ENCODE peak calls at places on chromosomes 4 and X, in eight cellular contexts. Q, L, U, J, F, H, O and C are unnamed samples.

GRCh38 chrX:151985955-151986354 is 11.5 kb upstream of the GABRE start:
- DNase-seq in F (no peak), J (peak), U (no peak), H (peak), Q (no peak), O (no peak), L (peak), C (no peak)

GRCh38 chrX:70508296-70508911 is 63.8 kb downstream of the DLG3 start:
- DNase-seq in H (peak), L (no peak), U (no peak), F (no peak), J (peak), Q (peak), O (no peak), C (no peak)

GRCh38 chr4:20764353-20764752 is 64.1 kb downstream of the PACRGL start:
- DNase-seq in Q (no peak), F (no peak), H (peak), L (no peak), U (no peak), O (no peak), J (peak), C (no peak)

GRCh38 chr4:31647776-31648175 is 927.6 kb downstream of the PCDH7 start:
- DNase-seq in J (no peak), H (no peak), U (no peak), F (no peak), L (no peak), Q (no peak), O (no peak), C (no peak)

GRCh38 chr4:153245775-153246174 is 41.5 kb downstream of the TRIM2 start:
- DNase-seq in H (no peak), L (peak), J (no peak), U (no peak), F (no peak), Q (no peak), O (no peak), C (no peak)

GRCh38 chr4:88535090-88535755 is 11.6 kb upstream of the PYURF start:
- DNase-seq in L (no peak), O (no peak), H (no peak), Q (no peak), U (no peak), F (no peak), J (no peak), C (no peak)

GRCh38 chr4:111697176-111697962 is 447.9 kb upstream of the FAM241A start:
- DNase-seq in F (no peak), L (no peak), U (no peak), O (no peak), H (no peak), J (no peak), Q (no peak), C (no peak)

GRCh38 chr4:92066485-92066884 is 237.3 kb upstream of the GRID2 start:
- DNase-seq in O (no peak), L (no peak), Q (no peak), U (no peak), H (no peak), F (no peak), J (no peak), C (no peak)

GRCh38 chr4:38889143-38889542 is 21.5 kb downstream of the FAM114A1 start:
- DNase-seq in H (peak), U (no peak), Q (no peak), L (no peak), O (no peak), F (no peak), J (peak), C (no peak)

GRCh38 chrX:154135458-154136229 is 8.4 kb upstream of the OPN1LW start:
- DNase-seq in J (no peak), O (peak), L (no peak), F (no peak), Q (no peak), U (no peak), H (no peak), C (no peak)

GRCh38 chrX:28542791-28543190 is 44.5 kb upstream of the IL1RAPL1 start:
- DNase-seq in Q (no peak), F (no peak), O (no peak), U (no peak), L (no peak), H (no peak), J (no peak), C (no peak)

GRCh38 chr4:71186566-71187398 is 152.0 kb upstream of the SLC4A4 start:
- DNase-seq in H (peak), U (peak), L (peak), Q (peak), F (peak), O (no peak), J (peak), C (peak)

GRCh38 chrX:69556094-69557011 is 52.2 kb downstream of the NALF2 start:
- DNase-seq in F (no peak), H (no peak), L (no peak), Q (peak), J (no peak), O (no peak), U (no peak), C (no peak)

GRCh38 chr4:77184018-77184417 is 27.0 kb downstream of the CCNG2 start:
- DNase-seq in Q (no peak), O (no peak), L (no peak), F (no peak), U (no peak), H (no peak), J (no peak), C (no peak)

GRCh38 chr4:139556735-139557505 is 901 bp upstream of the SETD7 start:
- DNase-seq in L (peak), F (peak), Q (peak), O (peak), H (no peak), U (peak), J (peak), C (peak)

GRCh38 chrX:19799319-19800182 is 87.8 kb downstream of the SH3KBP1 start:
- DNase-seq in L (no peak), U (no peak), O (peak), J (peak), Q (no peak), H (peak), F (no peak), C (no peak)

GRCh38 chrX:107659768-107660167 is 31.5 kb downstream of the PRPS1 start:
- DNase-seq in Q (no peak), H (peak), L (no peak), F (no peak), O (peak), J (peak), U (no peak), C (no peak)

GRCh38 chrX:1400731-1401471 is 9.0 kb upstream of the SLC25A6 start:
- DNase-seq in H (no peak), J (no peak), O (no peak), Q (peak), L (no peak), F (peak), U (peak), C (peak)

GRCh38 chrX:131288738-131289511 is at the start of gene IGSF1:
- DNase-seq in J (peak), Q (peak), H (no peak), U (peak), L (no peak), F (peak), O (no peak), C (no peak)

DNA sequence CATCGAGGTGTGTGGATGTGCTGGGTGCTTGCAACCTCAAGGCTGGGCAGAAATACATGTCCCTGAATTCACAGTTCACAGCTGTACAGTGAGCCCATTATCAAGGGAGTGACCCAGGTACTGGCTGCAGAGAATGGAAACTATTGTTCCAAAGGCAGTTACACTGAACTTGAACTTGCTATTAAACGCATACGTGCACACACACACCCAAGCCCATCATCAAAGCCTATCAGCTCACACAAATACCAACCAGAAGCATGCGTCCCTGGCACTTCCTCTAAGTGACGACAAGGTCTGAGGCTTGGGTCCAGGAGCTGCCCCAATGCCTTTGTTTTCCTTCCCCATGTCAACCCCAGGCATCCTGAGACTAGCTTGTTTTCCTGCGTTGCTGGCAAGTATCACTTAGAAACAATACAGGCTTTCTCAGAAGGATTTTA is 88.6 kb downstream of the IRF2 start:
- DNase-seq in H (no peak), J (no peak), O (no peak), F (peak), U (no peak), Q (peak), L (peak), C (no peak)
- TF ChIP-seq CTCF in H (no peak), J (no peak), O (no peak), F (no peak), U (no peak), Q (no peak), L (no peak), C (no peak)

GRCh38 chr4:113248320-113248719 is 198.9 kb downstream of the ANK2 start:
- DNase-seq in J (no peak), F (no peak), H (no peak), Q (peak), L (no peak), U (no peak), O (no peak), C (no peak)

GRCh38 chr4:113243312-113243711 is 193.9 kb downstream of the ANK2 start:
- DNase-seq in U (no peak), Q (no peak), F (no peak), H (no peak), J (no peak), L (no peak), O (no peak), C (no peak)
- H3K27ac ChIP-seq in U (no peak), Q (no peak), F (no peak), H (no peak), J (no peak), L (no peak), O (no peak), C (no peak)

GRCh38 chrX:10401239-10401638 is 219.1 kb downstream of the MID1 start:
- DNase-seq in L (no peak), Q (no peak), U (no peak), J (no peak), O (no peak), H (peak), F (no peak), C (no peak)
- TF ChIP-seq CTCF in L (no peak), Q (no peak), U (no peak), J (peak), O (peak), H (no peak), F (no peak), C (no peak)

GRCh38 chr4:55087016-55087929 is 38.1 kb downstream of the KDR start:
- DNase-seq in L (no peak), U (no peak), Q (no peak), O (no peak), H (no peak), F (no peak), J (peak), C (no peak)
- H3K27ac ChIP-seq in L (no peak), U (peak), Q (peak), O (no peak), H (no peak), F (no peak), J (no peak), C (no peak)

GRCh38 chr4:2102045-2102883 is 43.1 kb downstream of the NAT8L start:
- DNase-seq in L (no peak), H (no peak), U (no peak), F (no peak), Q (peak), J (no peak), O (no peak), C (no peak)
- TF ChIP-seq CTCF in L (no peak), H (no peak), U (no peak), F (no peak), Q (no peak), J (no peak), O (no peak), C (no peak)

DNA sequence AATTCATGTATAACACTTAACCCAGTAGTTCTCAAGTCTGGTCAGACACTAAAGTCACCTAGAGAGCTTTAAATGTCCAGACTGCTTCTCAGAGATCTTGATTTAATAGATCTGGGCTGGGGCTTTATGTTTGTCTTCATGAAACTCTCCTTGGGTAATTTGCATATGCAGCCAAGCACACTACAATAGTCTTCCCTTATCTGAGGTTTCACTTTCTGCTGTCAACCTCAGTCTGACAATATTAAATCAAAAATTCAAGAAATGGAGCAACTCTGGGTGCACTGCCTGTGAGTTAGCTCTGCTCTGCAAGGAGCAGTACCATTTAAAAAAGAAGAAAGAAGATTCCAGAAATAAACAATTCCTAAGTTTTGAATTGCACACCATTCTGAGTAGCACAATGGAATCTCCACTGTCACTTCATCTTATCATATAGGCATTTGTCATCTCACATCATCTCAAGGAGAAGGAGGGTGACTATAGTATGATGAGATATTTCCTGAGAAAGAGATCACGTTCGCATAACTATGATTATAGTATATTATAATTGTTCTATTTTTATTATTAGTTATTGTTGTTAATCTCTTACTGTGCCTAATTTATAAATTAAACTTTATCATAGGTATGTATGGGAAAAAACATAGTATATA is 9.4 kb downstream of the FNIP2 start:
- DNase-seq in Q (no peak), O (peak), H (no peak), U (no peak), F (no peak), J (no peak), L (no peak), C (no peak)
- H3K27ac ChIP-seq in Q (no peak), O (no peak), H (no peak), U (no peak), F (peak), J (no peak), L (peak), C (peak)

GRCh38 chr4:11426716-11427115 is 2.0 kb downstream of the HS3ST1 start:
- DNase-seq in O (no peak), F (no peak), L (no peak), U (no peak), Q (no peak), J (peak), H (no peak), C (no peak)

GRCh38 chr4:11424000-11424399 is 4.7 kb downstream of the HS3ST1 start:
- DNase-seq in O (peak), H (peak), L (no peak), J (peak), F (no peak), Q (peak), U (no peak), C (no peak)

GRCh38 chr4:11426003-11426402 is 2.7 kb downstream of the HS3ST1 start:
- DNase-seq in F (no peak), H (no peak), J (no peak), Q (no peak), O (no peak), L (no peak), U (no peak), C (no peak)

GRCh38 chr4:11423465-11423864 is 5.2 kb downstream of the HS3ST1 start:
- DNase-seq in Q (peak), O (no peak), F (no peak), U (no peak), J (no peak), H (no peak), L (no peak), C (no peak)

GRCh38 chr4:11424896-11425295 is 3.8 kb downstream of the HS3ST1 start:
- DNase-seq in U (no peak), O (no peak), J (no peak), Q (no peak), H (no peak), F (no peak), L (no peak), C (no peak)
- TF ChIP-seq CTCF in U (peak), O (no peak), J (no peak), Q (no peak), H (no peak), F (no peak), L (no peak), C (no peak)

GRCh38 chr4:182254381-182254780 is 11.2 kb downstream of the TENM3 start:
- DNase-seq in J (no peak), U (no peak), F (no peak), H (no peak), O (no peak), Q (no peak), L (no peak), C (no peak)

GRCh38 chr4:182251116-182251515 is 7.9 kb downstream of the TENM3 start:
- DNase-seq in Q (no peak), U (no peak), L (no peak), O (no peak), H (no peak), J (no peak), F (no peak), C (no peak)

GRCh38 chr4:182246401-182247205 is 3.4 kb downstream of the TENM3 start:
- DNase-seq in Q (no peak), L (no peak), J (peak), H (peak), O (no peak), U (no peak), F (no peak), C (no peak)

GRCh38 chr4:182248295-182248694 is 5.1 kb downstream of the TENM3 start:
- DNase-seq in Q (no peak), H (no peak), O (no peak), U (no peak), L (no peak), J (no peak), F (no peak), C (no peak)

GRCh38 chr4:182250446-182250845 is 7.2 kb downstream of the TENM3 start:
- DNase-seq in U (no peak), F (no peak), O (no peak), L (no peak), H (no peak), J (peak), Q (no peak), C (no peak)
- H3K27ac ChIP-seq in U (no peak), F (no peak), O (no peak), L (no peak), H (no peak), J (no peak), Q (no peak), C (no peak)